ENCODE peak calls at places on chromosomes 5 and 9, in seven cellular contexts. D is PC-9; W is tibial artery; F is CD8-positive, alpha-beta T cell; X is heart right ventricle; M is fibroblast of lung; O is body of pancreas. E is an unnamed sample.

GRCh38 chr9:134335095-134335489 is 8.8 kb downstream of the RXRA start:
- DNase-seq in D (no peak), W (no peak), F (no peak), X (no peak), M (no peak), O (no peak), E (no peak)

GRCh38 chr9:111712369-111712768 is 51.0 kb downstream of the GNG10 start:
- DNase-seq in D (no peak), W (no peak), F (no peak), X (no peak), M (no peak), O (no peak), E (no peak)

GRCh38 chr5:39501403-39501802 is 76.6 kb upstream of the DAB2 start:
- DNase-seq in D (peak; percentile 31), W (no peak), F (no peak), X (peak; percentile 40), M (peak; percentile 90), O (no peak), E (no peak)

GRCh38 chr9:135247174-135247930 is 159.9 kb downstream of the OLFM1 start:
- DNase-seq in D (no peak), W (no peak), F (no peak), X (no peak), M (no peak), O (peak; percentile 74), E (peak; percentile 67)

GRCh38 chr9:27361401-27361953 is 64.5 kb upstream of the EQTN start:
- DNase-seq in D (no peak), W (no peak), F (no peak), X (no peak), M (no peak), O (no peak), E (no peak)

GRCh38 chr9:76373173-76373771 is 21.0 kb downstream of the RFK start:
- DNase-seq in D (peak; percentile 39), W (no peak), F (no peak), X (peak; percentile 54), M (peak; percentile 85), O (peak; percentile 90), E (no peak)

GRCh38 chr9:123871781-123872180 is 58.1 kb downstream of the DENND1A start:
- DNase-seq in D (no peak), W (no peak), F (no peak), X (no peak), M (no peak), O (no peak), E (no peak)

GRCh38 chr9:82670000-82670399 is 392.9 kb downstream of the RASEF start:
- DNase-seq in D (no peak), W (no peak), F (no peak), X (no peak), M (no peak), O (no peak), E (no peak)

GRCh38 chr5:119449882-119450281 is 2.4 kb upstream of the HSD17B4 start:
- DNase-seq in D (no peak), W (no peak), F (no peak), X (no peak), M (no peak), O (no peak), E (no peak)

GRCh38 chr5:138504799-138505198 is 38.2 kb downstream of the ETF1 start:
- DNase-seq in D (no peak), W (peak; percentile 79), F (no peak), X (peak; percentile 29), M (no peak), O (peak; percentile 72), E (no peak)

DNA sequence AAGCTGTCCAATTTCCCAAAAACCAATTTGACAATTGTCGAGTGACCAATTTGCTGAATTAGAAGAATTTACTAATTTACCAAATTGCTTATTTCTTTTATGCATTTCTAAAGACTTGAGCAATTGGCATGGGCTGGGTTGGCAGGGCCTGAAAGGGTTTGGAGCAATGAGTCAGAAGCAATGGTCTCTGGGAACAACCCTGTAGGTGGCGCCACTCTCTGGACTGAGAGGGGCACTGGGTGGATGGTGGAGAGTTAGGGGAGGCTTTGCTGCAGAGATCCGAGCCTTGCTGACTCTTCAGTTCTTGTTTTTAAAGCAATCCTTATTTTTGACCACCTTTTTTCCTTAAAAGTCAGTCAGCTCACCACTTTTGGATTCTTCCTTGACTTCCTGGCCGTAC is 71.5 kb upstream of the RPS23 start:
- DNase-seq in D (no peak), W (no peak), F (no peak), X (no peak), M (no peak), O (no peak), E (no peak)
- TF ChIP-seq CTCF in D (no peak), W (no peak), F (no peak), X (no peak), M (peak; percentile 41), O (peak; percentile 26), E (peak; percentile 44)

DNA sequence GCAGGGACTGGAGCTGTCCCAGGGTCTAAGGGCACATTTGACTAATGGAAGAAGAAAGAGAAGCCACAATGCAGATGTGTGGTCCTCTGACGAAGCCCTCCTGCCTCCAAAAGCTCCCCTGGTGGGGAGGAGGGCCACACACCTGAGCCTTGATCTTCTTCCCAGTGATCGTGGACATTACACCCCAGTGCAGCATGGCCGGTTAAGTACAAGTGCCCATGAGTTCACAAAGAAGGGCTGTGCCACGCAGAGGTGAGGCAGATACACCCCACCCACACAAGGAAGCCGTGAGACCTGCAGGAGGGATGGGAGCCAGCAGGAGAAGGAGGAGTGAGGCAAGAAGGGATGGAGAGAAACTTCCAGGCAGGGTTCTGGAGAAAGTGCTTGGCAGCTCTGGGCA is 199.0 kb upstream of the MVB12B start:
- DNase-seq in D (no peak), W (no peak), F (no peak), X (no peak), M (no peak), O (no peak), E (no peak)
- H3K27me3 ChIP-seq in D (peaks cover 94% of the 10 kb centered on the region), W (peaks cover 53% of the 10 kb centered on the region), F (no peaks in the 10 kb centered on the region), X (no peaks in the 10 kb centered on the region), M (peaks cover 5% of the 10 kb centered on the region), O (no peaks in the 10 kb centered on the region), E (peaks cover 9% of the 10 kb centered on the region)

GRCh38 chr9:22002038-22002437 is 7.1 kb downstream of the CDKN2B start:
- DNase-seq in D (no peak), W (no peak), F (no peak), X (no peak), M (no peak), O (no peak), E (no peak)

GRCh38 chr9:22009563-22009867 is 410 bp upstream of the CDKN2B start:
- DNase-seq in D (no peak), W (no peak), F (no peak), X (no peak), M (no peak), O (no peak), E (no peak)

GRCh38 chr9:22008662-22009562 is at the start of gene CDKN2B:
- DNase-seq in D (peak; percentile 94), W (peak; percentile 99), F (peak; percentile 33), X (peak; percentile 97), M (peak; percentile 96), O (peak; percentile 97), E (peak; percentile 98)

GRCh38 chr9:22005083-22005699 is 3.9 kb downstream of the CDKN2B start:
- DNase-seq in D (no peak), W (no peak), F (peak; percentile 23), X (no peak), M (no peak), O (no peak), E (peak; percentile 47)

GRCh38 chr9:22005700-22006605 is 3.2 kb downstream of the CDKN2B start:
- DNase-seq in D (no peak), W (peak; percentile 47), F (no peak), X (no peak), M (peak; percentile 38), O (no peak), E (peak; percentile 52)
- H3K4me1 ChIP-seq in D (peaks cover 43% of the 10 kb centered on the region), W (peaks cover 6% of the 10 kb centered on the region), F (peaks cover 29% of the 10 kb centered on the region), X (peaks cover 4% of the 10 kb centered on the region), M (peaks cover 5% of the 10 kb centered on the region), O (peaks cover 11% of the 10 kb centered on the region), E (peaks cover 4% of the 10 kb centered on the region)

GRCh38 chr5:18102733-18103132 is 468.5 kb downstream of the TAF11L14 start:
- DNase-seq in D (no peak), W (no peak), F (no peak), X (no peak), M (no peak), O (no peak), E (no peak)
- TF ChIP-seq CTCF in D (peak; percentile 21), W (no peak), F (no peak), X (no peak), M (no peak), O (no peak), E (no peak)

GRCh38 chr9:108001219-108001618 is 511.6 kb upstream of the KLF4 start:
- DNase-seq in D (no peak), W (no peak), F (no peak), X (no peak), M (peak; percentile 9), O (no peak), E (no peak)
- H3K27me3 ChIP-seq in D (no peaks in the 10 kb centered on the region), W (no peaks in the 10 kb centered on the region), F (no peaks in the 10 kb centered on the region), X (no peaks in the 10 kb centered on the region), M (no peaks in the 10 kb centered on the region), O (no peaks in the 10 kb centered on the region), E (no peaks in the 10 kb centered on the region)

GRCh38 chr5:144142826-144143167 is 27.7 kb downstream of the YIPF5 start:
- DNase-seq in D (no peak), W (no peak), F (no peak), X (no peak), M (no peak), O (no peak), E (no peak)
- H3K4me1 ChIP-seq in D (peaks cover 8% of the 10 kb centered on the region), W (no peaks in the 10 kb centered on the region), F (no peaks in the 10 kb centered on the region), X (peaks cover 24% of the 10 kb centered on the region), M (peaks cover 7% of the 10 kb centered on the region), O (peaks cover 11% of the 10 kb centered on the region), E (no peaks in the 10 kb centered on the region)

GRCh38 chr5:96065577-96066385 is 104.1 kb upstream of the ELL2 start:
- DNase-seq in D (no peak), W (no peak), F (no peak), X (no peak), M (no peak), O (no peak), E (no peak)
- TF ChIP-seq CTCF in D (no peak), W (no peak), F (no peak), X (no peak), M (no peak), O (no peak), E (no peak)

DNA sequence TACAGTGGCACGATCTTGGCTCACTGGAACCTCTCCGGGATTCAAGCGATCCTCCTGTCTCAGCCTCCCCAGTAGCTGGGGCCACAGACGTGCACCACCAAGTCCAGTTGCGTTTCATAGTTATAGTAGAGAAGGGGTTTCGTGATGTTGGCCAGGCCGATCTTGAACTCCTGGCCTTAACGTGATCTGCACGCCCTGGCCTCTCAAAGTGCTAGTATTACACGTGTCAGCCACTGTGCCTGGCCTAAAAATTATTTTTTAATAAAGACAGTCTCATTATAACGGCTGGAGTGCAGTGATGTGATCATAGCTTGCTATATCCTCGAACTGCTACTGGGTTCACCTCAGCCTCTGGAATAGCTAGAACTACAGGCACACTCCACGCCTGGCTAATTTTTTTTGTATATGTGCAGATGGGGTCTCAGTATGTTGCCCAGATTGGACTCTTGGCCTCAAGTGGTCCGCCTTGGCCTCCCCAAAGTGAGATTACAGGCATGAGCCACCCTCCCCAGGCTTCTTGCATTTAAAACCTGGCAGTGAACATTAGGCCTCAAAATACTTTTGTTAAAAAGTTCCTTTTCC is 4.4 kb downstream of the NPM1 start:
- DNase-seq in D (no peak), W (no peak), F (no peak), X (no peak), M (no peak), O (no peak), E (no peak)
- H3K27me3 ChIP-seq in D (no peaks in the 10 kb centered on the region), W (no peaks in the 10 kb centered on the region), F (no peaks in the 10 kb centered on the region), X (no peaks in the 10 kb centered on the region), M (no peaks in the 10 kb centered on the region), O (no peaks in the 10 kb centered on the region), E (no peaks in the 10 kb centered on the region)